ENCODE peak calls at places on chromosomes 5 and 9, in nine cellular contexts. One of them, this sample, is unnamed.
A peak's percentile ranks its signal among the peaks of the same experiment; 100 is the strongest.

GRCh38 chr5:9549941-9550340 is 4.1 kb upstream of the SEMA5A start:
- DNase-seq in MV-4-11: no peak
- DNase-seq in GM03348: no peak
- DNase-seq in stimulated activated CD8-positive, alpha-beta memory T cell treated with anti-CD3 and anti-CD28 coated beads, Interleukin-2, amount 100 ng/mL, for 1 hour: no peak
- DNase-seq in hippocampal formation: no peak
- DNase-seq in progenitor cell of endocrine pancreas: no peak
- DNase-seq in adrenal gland: no peak
- DNase-seq in T-cell: no peak
- DNase-seq in fibroblast of villous mesenchyme: no peak
- DNase-seq in this sample: no peak

GRCh38 chr5:59786271-59786805 is 107.2 kb downstream of the PDE4D start:
- DNase-seq in MV-4-11: no peak
- DNase-seq in GM03348: peak; percentile 65
- DNase-seq in stimulated activated CD8-positive, alpha-beta memory T cell treated with anti-CD3 and anti-CD28 coated beads, Interleukin-2, amount 100 ng/mL, for 1 hour: no peak
- DNase-seq in hippocampal formation: no peak
- DNase-seq in progenitor cell of endocrine pancreas: no peak
- DNase-seq in adrenal gland: no peak
- DNase-seq in T-cell: no peak
- DNase-seq in fibroblast of villous mesenchyme: peak; percentile 82
- DNase-seq in this sample: no peak

GRCh38 chr9:4262735-4263141 is 37.1 kb downstream of the GLIS3 start:
- DNase-seq in MV-4-11: no peak
- DNase-seq in GM03348: peak; percentile 73
- DNase-seq in stimulated activated CD8-positive, alpha-beta memory T cell treated with anti-CD3 and anti-CD28 coated beads, Interleukin-2, amount 100 ng/mL, for 1 hour: no peak
- DNase-seq in hippocampal formation: no peak
- DNase-seq in progenitor cell of endocrine pancreas: no peak
- DNase-seq in adrenal gland: no peak
- DNase-seq in T-cell: no peak
- DNase-seq in fibroblast of villous mesenchyme: peak; percentile 64
- DNase-seq in this sample: no peak

GRCh38 chr9:88535226-88535931 is 401 bp downstream of the NXNL2 start:
- DNase-seq in MV-4-11: no peak
- DNase-seq in GM03348: no peak
- DNase-seq in stimulated activated CD8-positive, alpha-beta memory T cell treated with anti-CD3 and anti-CD28 coated beads, Interleukin-2, amount 100 ng/mL, for 1 hour: no peak
- DNase-seq in hippocampal formation: no peak
- DNase-seq in progenitor cell of endocrine pancreas: peak; percentile 14
- DNase-seq in adrenal gland: no peak
- DNase-seq in T-cell: no peak
- DNase-seq in fibroblast of villous mesenchyme: no peak
- DNase-seq in this sample: peak; percentile 6

GRCh38 chr5:122183098-122183794 is 53.9 kb downstream of the ZNF474 start:
- DNase-seq in MV-4-11: no peak
- DNase-seq in GM03348: peak; percentile 62
- DNase-seq in stimulated activated CD8-positive, alpha-beta memory T cell treated with anti-CD3 and anti-CD28 coated beads, Interleukin-2, amount 100 ng/mL, for 1 hour: no peak
- DNase-seq in hippocampal formation: peak; percentile 37
- DNase-seq in progenitor cell of endocrine pancreas: no peak
- DNase-seq in adrenal gland: peak; percentile 17
- DNase-seq in T-cell: no peak
- DNase-seq in fibroblast of villous mesenchyme: peak; percentile 50
- DNase-seq in this sample: no peak

GRCh38 chr5:31054436-31054835 is 139.1 kb upstream of the CDH6 start:
- DNase-seq in MV-4-11: no peak
- DNase-seq in GM03348: no peak
- DNase-seq in stimulated activated CD8-positive, alpha-beta memory T cell treated with anti-CD3 and anti-CD28 coated beads, Interleukin-2, amount 100 ng/mL, for 1 hour: no peak
- DNase-seq in hippocampal formation: no peak
- DNase-seq in progenitor cell of endocrine pancreas: no peak
- DNase-seq in adrenal gland: no peak
- DNase-seq in T-cell: no peak
- DNase-seq in fibroblast of villous mesenchyme: no peak
- DNase-seq in this sample: no peak

GRCh38 chr5:116495786-116496185 is 78.8 kb downstream of the SEMA6A start:
- DNase-seq in MV-4-11: no peak
- DNase-seq in GM03348: no peak
- DNase-seq in stimulated activated CD8-positive, alpha-beta memory T cell treated with anti-CD3 and anti-CD28 coated beads, Interleukin-2, amount 100 ng/mL, for 1 hour: no peak
- DNase-seq in hippocampal formation: no peak
- DNase-seq in progenitor cell of endocrine pancreas: no peak
- DNase-seq in adrenal gland: no peak
- DNase-seq in T-cell: no peak
- DNase-seq in fibroblast of villous mesenchyme: no peak
- DNase-seq in this sample: no peak

GRCh38 chr5:103475629-103476240 is 86.9 kb downstream of the NUDT12 start:
- DNase-seq in MV-4-11: peak; percentile 36
- DNase-seq in GM03348: peak; percentile 43
- DNase-seq in stimulated activated CD8-positive, alpha-beta memory T cell treated with anti-CD3 and anti-CD28 coated beads, Interleukin-2, amount 100 ng/mL, for 1 hour: no peak
- DNase-seq in hippocampal formation: peak; percentile 61
- DNase-seq in progenitor cell of endocrine pancreas: no peak
- DNase-seq in adrenal gland: no peak
- DNase-seq in T-cell: no peak
- DNase-seq in fibroblast of villous mesenchyme: peak; percentile 49
- DNase-seq in this sample: no peak

GRCh38 chr9:103985082-103985481 is 109.0 kb upstream of the SMC2 start:
- DNase-seq in MV-4-11: peak; percentile 19
- DNase-seq in GM03348: no peak
- DNase-seq in stimulated activated CD8-positive, alpha-beta memory T cell treated with anti-CD3 and anti-CD28 coated beads, Interleukin-2, amount 100 ng/mL, for 1 hour: no peak
- DNase-seq in hippocampal formation: no peak
- DNase-seq in progenitor cell of endocrine pancreas: no peak
- DNase-seq in adrenal gland: no peak
- DNase-seq in T-cell: no peak
- DNase-seq in fibroblast of villous mesenchyme: no peak
- DNase-seq in this sample: no peak

GRCh38 chr5:151551985-151552384 is 39.1 kb downstream of the FAT2 start:
- DNase-seq in MV-4-11: no peak
- DNase-seq in GM03348: no peak
- DNase-seq in stimulated activated CD8-positive, alpha-beta memory T cell treated with anti-CD3 and anti-CD28 coated beads, Interleukin-2, amount 100 ng/mL, for 1 hour: no peak
- DNase-seq in hippocampal formation: no peak
- DNase-seq in progenitor cell of endocrine pancreas: no peak
- DNase-seq in adrenal gland: no peak
- DNase-seq in T-cell: no peak
- DNase-seq in fibroblast of villous mesenchyme: no peak
- DNase-seq in this sample: no peak

GRCh38 chr5:147485046-147485445 is 24.8 kb downstream of the DPYSL3 start:
- DNase-seq in MV-4-11: no peak
- DNase-seq in GM03348: peak; percentile 50
- DNase-seq in stimulated activated CD8-positive, alpha-beta memory T cell treated with anti-CD3 and anti-CD28 coated beads, Interleukin-2, amount 100 ng/mL, for 1 hour: no peak
- DNase-seq in hippocampal formation: no peak
- DNase-seq in progenitor cell of endocrine pancreas: no peak
- DNase-seq in adrenal gland: no peak
- DNase-seq in T-cell: no peak
- DNase-seq in fibroblast of villous mesenchyme: peak; percentile 82
- DNase-seq in this sample: no peak

GRCh38 chr5:1299961-1300360 is 5.1 kb upstream of the TERT start:
- DNase-seq in MV-4-11: no peak
- DNase-seq in GM03348: no peak
- DNase-seq in stimulated activated CD8-positive, alpha-beta memory T cell treated with anti-CD3 and anti-CD28 coated beads, Interleukin-2, amount 100 ng/mL, for 1 hour: no peak
- DNase-seq in hippocampal formation: no peak
- DNase-seq in progenitor cell of endocrine pancreas: no peak
- DNase-seq in adrenal gland: no peak
- DNase-seq in T-cell: no peak
- DNase-seq in fibroblast of villous mesenchyme: no peak
- DNase-seq in this sample: no peak

GRCh38 chr5:96614110-96614691 is 48.0 kb upstream of the CAST start:
- DNase-seq in MV-4-11: peak; percentile 64
- DNase-seq in GM03348: peak; percentile 83
- DNase-seq in stimulated activated CD8-positive, alpha-beta memory T cell treated with anti-CD3 and anti-CD28 coated beads, Interleukin-2, amount 100 ng/mL, for 1 hour: no peak
- DNase-seq in hippocampal formation: peak; percentile 77
- DNase-seq in progenitor cell of endocrine pancreas: peak; percentile 43
- DNase-seq in adrenal gland: peak; percentile 70
- DNase-seq in T-cell: peak; percentile 11
- DNase-seq in fibroblast of villous mesenchyme: peak; percentile 91
- DNase-seq in this sample: peak; percentile 32

GRCh38 chr5:75049581-75050274 is 2.6 kb downstream of the GCNT4 start:
- DNase-seq in MV-4-11: peak; percentile 42
- DNase-seq in GM03348: peak; percentile 65
- DNase-seq in stimulated activated CD8-positive, alpha-beta memory T cell treated with anti-CD3 and anti-CD28 coated beads, Interleukin-2, amount 100 ng/mL, for 1 hour: peak; percentile 39
- DNase-seq in hippocampal formation: no peak
- DNase-seq in progenitor cell of endocrine pancreas: no peak
- DNase-seq in adrenal gland: peak; percentile 39
- DNase-seq in T-cell: peak; percentile 52
- DNase-seq in fibroblast of villous mesenchyme: peak; percentile 65
- DNase-seq in this sample: peak; percentile 67

GRCh38 chr5:160543395-160543794 is 121.7 kb downstream of the PTTG1 start:
- DNase-seq in MV-4-11: no peak
- DNase-seq in GM03348: no peak
- DNase-seq in stimulated activated CD8-positive, alpha-beta memory T cell treated with anti-CD3 and anti-CD28 coated beads, Interleukin-2, amount 100 ng/mL, for 1 hour: no peak
- DNase-seq in hippocampal formation: no peak
- DNase-seq in progenitor cell of endocrine pancreas: no peak
- DNase-seq in adrenal gland: no peak
- DNase-seq in T-cell: no peak
- DNase-seq in fibroblast of villous mesenchyme: no peak
- DNase-seq in this sample: no peak

GRCh38 chr9:105670315-105670714 is 8.1 kb downstream of the TAL2 start:
- DNase-seq in MV-4-11: no peak
- DNase-seq in GM03348: no peak
- DNase-seq in stimulated activated CD8-positive, alpha-beta memory T cell treated with anti-CD3 and anti-CD28 coated beads, Interleukin-2, amount 100 ng/mL, for 1 hour: no peak
- DNase-seq in hippocampal formation: no peak
- DNase-seq in progenitor cell of endocrine pancreas: no peak
- DNase-seq in adrenal gland: no peak
- DNase-seq in T-cell: no peak
- DNase-seq in fibroblast of villous mesenchyme: no peak
- DNase-seq in this sample: no peak

GRCh38 chr9:5915438-5915837 is 24.7 kb downstream of the MLANA start:
- DNase-seq in MV-4-11: no peak
- DNase-seq in GM03348: no peak
- DNase-seq in stimulated activated CD8-positive, alpha-beta memory T cell treated with anti-CD3 and anti-CD28 coated beads, Interleukin-2, amount 100 ng/mL, for 1 hour: no peak
- DNase-seq in hippocampal formation: no peak
- DNase-seq in progenitor cell of endocrine pancreas: no peak
- DNase-seq in adrenal gland: no peak
- DNase-seq in T-cell: no peak
- DNase-seq in fibroblast of villous mesenchyme: no peak
- DNase-seq in this sample: no peak

GRCh38 chr9:123371228-123371584 is 15.2 kb downstream of the CRB2 start:
- DNase-seq in MV-4-11: no peak
- DNase-seq in GM03348: no peak
- DNase-seq in stimulated activated CD8-positive, alpha-beta memory T cell treated with anti-CD3 and anti-CD28 coated beads, Interleukin-2, amount 100 ng/mL, for 1 hour: no peak
- DNase-seq in hippocampal formation: no peak
- DNase-seq in progenitor cell of endocrine pancreas: no peak
- DNase-seq in adrenal gland: no peak
- DNase-seq in T-cell: no peak
- DNase-seq in fibroblast of villous mesenchyme: no peak
- DNase-seq in this sample: no peak

GRCh38 chr9:74035786-74036185 is 461.3 kb upstream of the RORB start:
- DNase-seq in MV-4-11: no peak
- DNase-seq in GM03348: no peak
- DNase-seq in stimulated activated CD8-positive, alpha-beta memory T cell treated with anti-CD3 and anti-CD28 coated beads, Interleukin-2, amount 100 ng/mL, for 1 hour: no peak
- DNase-seq in hippocampal formation: peak; percentile 44
- DNase-seq in progenitor cell of endocrine pancreas: no peak
- DNase-seq in adrenal gland: no peak
- DNase-seq in T-cell: no peak
- DNase-seq in fibroblast of villous mesenchyme: no peak
- DNase-seq in this sample: no peak

GRCh38 chr9:133876144-133876543 is 116.0 kb downstream of the VAV2 start:
- DNase-seq in MV-4-11: no peak
- DNase-seq in GM03348: peak; percentile 34
- DNase-seq in stimulated activated CD8-positive, alpha-beta memory T cell treated with anti-CD3 and anti-CD28 coated beads, Interleukin-2, amount 100 ng/mL, for 1 hour: no peak
- DNase-seq in hippocampal formation: no peak
- DNase-seq in progenitor cell of endocrine pancreas: no peak
- DNase-seq in adrenal gland: no peak
- DNase-seq in T-cell: no peak
- DNase-seq in fibroblast of villous mesenchyme: no peak
- DNase-seq in this sample: no peak

GRCh38 chr9:97064171-97064570 is 25.2 kb upstream of the CTSV start:
- DNase-seq in MV-4-11: no peak
- DNase-seq in GM03348: no peak
- DNase-seq in stimulated activated CD8-positive, alpha-beta memory T cell treated with anti-CD3 and anti-CD28 coated beads, Interleukin-2, amount 100 ng/mL, for 1 hour: no peak
- DNase-seq in hippocampal formation: no peak
- DNase-seq in progenitor cell of endocrine pancreas: no peak
- DNase-seq in adrenal gland: no peak
- DNase-seq in T-cell: no peak
- DNase-seq in fibroblast of villous mesenchyme: no peak
- DNase-seq in this sample: no peak

GRCh38 chr9:111161015-111161415 is 122.7 kb upstream of the LPAR1 start:
- DNase-seq in MV-4-11: no peak
- DNase-seq in GM03348: peak; percentile 33
- DNase-seq in stimulated activated CD8-positive, alpha-beta memory T cell treated with anti-CD3 and anti-CD28 coated beads, Interleukin-2, amount 100 ng/mL, for 1 hour: no peak
- DNase-seq in hippocampal formation: no peak
- DNase-seq in progenitor cell of endocrine pancreas: no peak
- DNase-seq in adrenal gland: no peak
- DNase-seq in T-cell: no peak
- DNase-seq in fibroblast of villous mesenchyme: peak; percentile 70
- DNase-seq in this sample: no peak